ENCODE peak calls at places on chromosomes 16 and 17, in ten cellular contexts. W, N, M, U, K, T, B, R, I and S are unnamed samples.

GRCh38 chr17:3927628-3928010 is 11.4 kb upstream of the P2RX1 start:
- DNase-seq in W (no peak), N (no peak), M (no peak), U (no peak), K (no peak), T (no peak), B (no peak), R (no peak), I (no peak), S (no peak)

GRCh38 chr17:4594406-4595349 is 10.3 kb downstream of the SMTNL2 start:
- DNase-seq in W (peak; percentile 81), N (peak; percentile 53), M (no peak), U (no peak), K (no peak), T (no peak), B (no peak), R (no peak), I (no peak), S (no peak)

GRCh38 chr17:74404218-74404617 is 27.7 kb upstream of the GPRC5C start:
- DNase-seq in W (no peak), N (no peak), M (no peak), U (no peak), K (no peak), T (no peak), B (no peak), R (no peak), I (no peak), S (no peak)

GRCh38 chr17:58316260-58316960 is 12.2 kb downstream of the TSPOAP1 start:
- DNase-seq in W (peak; percentile 53), N (no peak), M (peak; percentile 75), U (no peak), K (peak; percentile 13), T (peak; percentile 6), B (peak; percentile 57), R (no peak), I (no peak), S (no peak)

GRCh38 chr16:4314532-4315184 is 1.2 kb upstream of the GLIS2 start:
- DNase-seq in W (peak; percentile 76), N (no peak), M (peak; percentile 88), U (no peak), K (no peak), T (no peak), B (no peak), R (peak; percentile 79), I (no peak), S (no peak)

GRCh38 chr16:87391324-87391949 is 699 bp upstream of the MAP1LC3B start:
- DNase-seq in W (peak; percentile 92), N (peak; percentile 65), M (no peak), U (no peak), K (peak; percentile 69), T (peak; percentile 59), B (peak; percentile 93), R (peak; percentile 71), I (no peak), S (no peak)

GRCh38 chr17:56593741-56594527 is 435 bp downstream of the NOG start:
- DNase-seq in W (peak; percentile 85), N (peak; percentile 16), M (peak; percentile 86), U (peak; percentile 31), K (peak; percentile 38), T (no peak), B (peak; percentile 87), R (peak; percentile 84), I (peak; percentile 11), S (no peak)

GRCh38 chr16:89696598-89697128 is 4.8 kb downstream of the SPATA2L start:
- DNase-seq in W (no peak), N (peak; percentile 59), M (no peak), U (no peak), K (no peak), T (no peak), B (peak; percentile 86), R (peak; percentile 41), I (no peak), S (no peak)

GRCh38 chr16:69428652-69429051 is 4.2 kb downstream of the CYB5B start:
- DNase-seq in W (no peak), N (no peak), M (no peak), U (no peak), K (no peak), T (no peak), B (no peak), R (no peak), I (no peak), S (no peak)

GRCh38 chr16:69419956-69420355 is 4.5 kb upstream of the CYB5B start:
- DNase-seq in W (no peak), N (no peak), M (no peak), U (no peak), K (no peak), T (no peak), B (no peak), R (no peak), I (no peak), S (no peak)

GRCh38 chr16:69424935-69425784 is 741 bp downstream of the CYB5B start:
- DNase-seq in W (no peak), N (no peak), M (no peak), U (no peak), K (no peak), T (no peak), B (no peak), R (no peak), I (no peak), S (no peak)

GRCh38 chr16:69423189-69423588 is 1.2 kb upstream of the CYB5B start:
- DNase-seq in W (no peak), N (no peak), M (no peak), U (no peak), K (no peak), T (no peak), B (no peak), R (no peak), I (no peak), S (no peak)

DNA sequence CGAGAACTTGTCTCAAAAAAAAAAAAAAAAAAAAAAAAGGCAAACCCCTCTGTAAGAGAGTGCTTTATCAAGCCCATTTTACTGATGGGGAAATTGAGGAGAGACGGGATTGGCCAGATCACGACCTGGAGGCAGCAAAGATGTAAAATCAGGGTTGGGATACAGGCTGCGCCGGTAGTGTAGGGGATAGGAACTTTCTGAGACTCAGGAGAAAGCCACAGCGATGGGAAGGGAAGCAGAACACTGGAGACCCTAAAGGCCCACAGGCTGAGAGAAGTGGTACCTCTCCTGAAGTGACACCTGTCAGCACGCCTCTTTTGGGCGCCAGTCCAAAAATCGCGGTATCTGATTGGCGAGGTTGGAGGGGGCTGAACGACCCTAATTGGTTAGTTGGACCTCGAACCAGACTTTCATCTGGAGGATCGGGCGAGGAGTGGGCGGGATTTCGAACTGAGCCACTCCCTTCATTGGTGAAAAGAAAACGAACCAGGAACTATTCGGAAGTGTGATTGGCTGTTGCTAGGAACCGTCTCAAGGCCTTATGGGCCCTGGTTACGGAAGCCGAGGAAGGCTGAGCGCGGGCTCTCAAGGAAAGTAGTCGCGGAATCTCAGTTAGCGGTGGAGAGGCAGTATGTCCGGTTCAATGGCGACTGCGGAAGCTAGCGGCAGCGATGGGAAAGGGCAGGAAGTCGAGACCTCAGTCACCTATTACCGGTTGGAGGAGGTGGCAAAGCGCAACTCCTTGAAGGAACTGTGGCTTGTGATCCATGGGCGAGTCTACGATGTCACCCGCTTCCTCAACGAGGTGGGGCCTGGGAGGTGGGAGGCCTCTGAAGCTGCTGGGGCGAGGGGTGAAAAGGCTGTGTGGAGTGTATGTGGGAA is at the start of gene CYB5B:
- DNase-seq in W (peak; percentile 97), N (peak; percentile 96), M (peak; percentile 94), U (peak; percentile 92), K (peak; percentile 95), T (peak; percentile 96), B (peak; percentile 95), R (peak; percentile 98), I (peak; percentile 88), S (peak; percentile 80)
- TF ChIP-seq CTCF in W (no peak), N (no peak), M (no peak), U (peak; percentile 2), K (no peak), T (no peak), B (no peak), R (no peak), I (no peak), S (no peak)

GRCh38 chr17:53948323-53948722 is 125.6 kb downstream of the KIF2B start:
- DNase-seq in W (no peak), N (no peak), M (no peak), U (no peak), K (no peak), T (no peak), B (no peak), R (no peak), I (no peak), S (no peak)

GRCh38 chr17:53950858-53951250 is 128.1 kb downstream of the KIF2B start:
- DNase-seq in W (no peak), N (no peak), M (no peak), U (no peak), K (no peak), T (no peak), B (no peak), R (no peak), I (no peak), S (no peak)

GRCh38 chr17:53949473-53950090 is 126.9 kb downstream of the KIF2B start:
- DNase-seq in W (no peak), N (no peak), M (no peak), U (no peak), K (no peak), T (no peak), B (no peak), R (no peak), I (no peak), S (no peak)

GRCh38 chr17:53950207-53950857 is 127.6 kb downstream of the KIF2B start:
- DNase-seq in W (no peak), N (no peak), M (no peak), U (no peak), K (no peak), T (no peak), B (no peak), R (no peak), I (no peak), S (no peak)
- TF ChIP-seq CTCF in W (no peak), N (no peak), M (no peak), U (no peak), K (no peak), T (no peak), B (no peak), R (no peak), I (no peak), S (no peak)

GRCh38 chr17:33396818-33397217 is 103.7 kb upstream of the ASIC2 start:
- DNase-seq in W (no peak), N (no peak), M (no peak), U (no peak), K (no peak), T (no peak), B (no peak), R (no peak), I (no peak), S (no peak)

GRCh38 chr17:33398386-33398785 is 105.3 kb upstream of the ASIC2 start:
- DNase-seq in W (no peak), N (no peak), M (no peak), U (no peak), K (no peak), T (no peak), B (no peak), R (no peak), I (no peak), S (no peak)

GRCh38 chr17:33403194-33403593 is 110.1 kb upstream of the ASIC2 start:
- DNase-seq in W (no peak), N (no peak), M (no peak), U (no peak), K (no peak), T (no peak), B (no peak), R (no peak), I (no peak), S (no peak)

GRCh38 chr17:33404070-33404770 is 111.1 kb upstream of the ASIC2 start:
- DNase-seq in W (no peak), N (no peak), M (no peak), U (no peak), K (no peak), T (no peak), B (no peak), R (no peak), I (no peak), S (no peak)

GRCh38 chr17:33401253-33401652 is 108.2 kb upstream of the ASIC2 start:
- DNase-seq in W (no peak), N (no peak), M (no peak), U (no peak), K (no peak), T (no peak), B (no peak), R (no peak), I (no peak), S (no peak)
- TF ChIP-seq CTCF in W (no peak), N (no peak), M (no peak), U (no peak), K (no peak), T (no peak), B (no peak), R (no peak), I (no peak), S (no peak)

GRCh38 chr16:5428932-5429331 is 331.3 kb upstream of the EEF2KMT start:
- DNase-seq in W (no peak), N (peak; percentile 41), M (no peak), U (no peak), K (no peak), T (no peak), B (no peak), R (no peak), I (no peak), S (no peak)
- TF ChIP-seq CTCF in W (no peak), N (peak; percentile 31), M (no peak), U (no peak), K (no peak), T (no peak), B (no peak), R (no peak), I (no peak), S (no peak)